ENCODE peak calls at places on chromosomes 6 and 20, in four cellular contexts. One of them, this sample, is unnamed.
A peak's percentile ranks its signal among the peaks of the same experiment; 100 is the strongest.

GRCh38 chr6:57207141-57207540 is 15.0 kb downstream of the RAB23 start:
- DNase-seq in adrenal gland: no peak
- DNase-seq in spleen: no peak
- DNase-seq in upper lobe of right lung: no peak
- DNase-seq in this sample: no peak

GRCh38 chr6:168393126-168393870 is 47.7 kb upstream of the SMOC2 start:
- DNase-seq in upper lobe of right lung: no peak
- DNase-seq in adrenal gland: no peak
- DNase-seq in spleen: no peak
- DNase-seq in this sample: no peak

GRCh38 chr20:36887779-36888133 is 11.8 kb downstream of the TLDC2 start:
- DNase-seq in upper lobe of right lung: peak; percentile 23
- DNase-seq in adrenal gland: no peak
- DNase-seq in spleen: no peak
- DNase-seq in this sample: no peak

GRCh38 chr20:34249291-34249690 is 8.1 kb downstream of the ASIP start:
- DNase-seq in spleen: no peak
- DNase-seq in adrenal gland: no peak
- DNase-seq in upper lobe of right lung: no peak
- DNase-seq in this sample: no peak

GRCh38 chr6:105675715-105676397 is 273.0 kb upstream of the PREP start:
- DNase-seq in adrenal gland: no peak
- DNase-seq in upper lobe of right lung: no peak
- DNase-seq in spleen: no peak
- DNase-seq in this sample: no peak

GRCh38 chr6:626236-626635 is 30.7 kb downstream of the HUS1B start:
- DNase-seq in spleen: no peak
- DNase-seq in upper lobe of right lung: no peak
- DNase-seq in adrenal gland: no peak
- DNase-seq in this sample: no peak

GRCh38 chr6:35052694-35053565 is 88.2 kb downstream of the TCP11 start:
- DNase-seq in upper lobe of right lung: no peak
- DNase-seq in adrenal gland: peak; percentile 48
- DNase-seq in spleen: no peak
- DNase-seq in this sample: no peak

GRCh38 chr6:7418238-7418905 is 28.8 kb downstream of the RIOK1 start:
- DNase-seq in upper lobe of right lung: no peak
- DNase-seq in spleen: no peak
- DNase-seq in adrenal gland: no peak
- DNase-seq in this sample: no peak

GRCh38 chr6:24274441-24275083 is 83.3 kb downstream of the DCDC2 start:
- DNase-seq in spleen: no peak
- DNase-seq in upper lobe of right lung: no peak
- DNase-seq in adrenal gland: no peak
- DNase-seq in this sample: no peak

GRCh38 chr20:8401491-8401890 is 269.4 kb downstream of the PLCB1 start:
- DNase-seq in upper lobe of right lung: no peak
- DNase-seq in spleen: no peak
- DNase-seq in adrenal gland: no peak
- DNase-seq in this sample: no peak

GRCh38 chr6:165573671-165574070 is 89.4 kb downstream of the PDE10A start:
- DNase-seq in spleen: no peak
- DNase-seq in adrenal gland: peak; percentile 38
- DNase-seq in upper lobe of right lung: no peak
- DNase-seq in this sample: no peak

GRCh38 chr6:118935331-118935668 is 341 bp upstream of the MCM9 start:
- DNase-seq in upper lobe of right lung: no peak
- DNase-seq in spleen: no peak
- DNase-seq in adrenal gland: no peak
- DNase-seq in this sample: no peak

GRCh38 chr6:165769401-165769800 is 106.4 kb upstream of the PDE10A start:
- DNase-seq in adrenal gland: no peak
- DNase-seq in spleen: no peak
- DNase-seq in upper lobe of right lung: no peak
- DNase-seq in this sample: no peak

GRCh38 chr6:10407674-10408054 is 7.2 kb downstream of the TFAP2A start:
- DNase-seq in upper lobe of right lung: no peak
- DNase-seq in spleen: no peak
- DNase-seq in adrenal gland: no peak
- DNase-seq in this sample: no peak

GRCh38 chr6:42028234-42029061 is 21.9 kb upstream of the TAF8 start:
- DNase-seq in spleen: peak; percentile 84
- DNase-seq in adrenal gland: peak; percentile 72
- DNase-seq in upper lobe of right lung: no peak
- DNase-seq in this sample: no peak

GRCh38 chr6:153090241-153090930 is 40.7 kb downstream of the RGS17 start:
- DNase-seq in spleen: no peak
- DNase-seq in adrenal gland: no peak
- DNase-seq in upper lobe of right lung: no peak
- DNase-seq in this sample: no peak

GRCh38 chr6:151576658-151577057 is 82.8 kb downstream of the CCDC170 start:
- DNase-seq in adrenal gland: no peak
- DNase-seq in spleen: no peak
- DNase-seq in upper lobe of right lung: no peak
- DNase-seq in this sample: no peak

GRCh38 chr6:11779308-11780096 is 899 bp upstream of the ADTRP start:
- DNase-seq in upper lobe of right lung: peak; percentile 72
- DNase-seq in spleen: no peak
- DNase-seq in adrenal gland: no peak
- DNase-seq in this sample: no peak

GRCh38 chr20:15257471-15257870 is 920.1 kb upstream of the FLRT3 start:
- DNase-seq in upper lobe of right lung: no peak
- DNase-seq in spleen: no peak
- DNase-seq in adrenal gland: no peak
- DNase-seq in this sample: no peak

GRCh38 chr6:109325400-109325801 is 56.9 kb downstream of the CD164 start:
- DNase-seq in spleen: no peak
- DNase-seq in adrenal gland: no peak
- DNase-seq in upper lobe of right lung: no peak
- DNase-seq in this sample: no peak

GRCh38 chr6:129370268-129370916 is 339.6 kb downstream of the ARHGAP18 start:
- DNase-seq in adrenal gland: peak; percentile 16
- DNase-seq in upper lobe of right lung: no peak
- DNase-seq in spleen: no peak
- DNase-seq in this sample: peak; percentile 46

GRCh38 chr6:132780770-132781371 is 17.6 kb downstream of the SLC18B1 start:
- DNase-seq in upper lobe of right lung: no peak
- DNase-seq in adrenal gland: no peak
- DNase-seq in spleen: no peak
- DNase-seq in this sample: no peak

GRCh38 chr6:133101790-133102189 is 139.4 kb upstream of the EYA4 start:
- DNase-seq in upper lobe of right lung: no peak
- DNase-seq in adrenal gland: no peak
- DNase-seq in spleen: no peak
- DNase-seq in this sample: no peak

GRCh38 chr6:34969662-34970265 is 80.7 kb downstream of the ANKS1A start:
- DNase-seq in spleen: no peak
- DNase-seq in adrenal gland: no peak
- DNase-seq in upper lobe of right lung: no peak
- DNase-seq in this sample: no peak

GRCh38 chr6:13500264-13500663 is 12.9 kb upstream of the GFOD1 start:
- DNase-seq in upper lobe of right lung: no peak
- DNase-seq in adrenal gland: no peak
- DNase-seq in spleen: no peak
- DNase-seq in this sample: no peak

GRCh38 chr6:154613137-154613676 is 102.7 kb upstream of the CNKSR3 start:
- DNase-seq in upper lobe of right lung: no peak
- DNase-seq in adrenal gland: no peak
- DNase-seq in spleen: no peak
- DNase-seq in this sample: no peak

GRCh38 chr6:85403331-85404015 is 46.4 kb upstream of the NT5E start:
- DNase-seq in spleen: no peak
- DNase-seq in upper lobe of right lung: no peak
- DNase-seq in adrenal gland: no peak
- DNase-seq in this sample: no peak

GRCh38 chr6:127207591-127208120 is 59.0 kb upstream of the RNF146 start:
- DNase-seq in adrenal gland: no peak
- DNase-seq in spleen: no peak
- DNase-seq in upper lobe of right lung: no peak
- DNase-seq in this sample: no peak

GRCh38 chr6:143958839-143959399 is 49.1 kb downstream of the PLAGL1 start:
- DNase-seq in adrenal gland: no peak
- DNase-seq in upper lobe of right lung: no peak
- DNase-seq in spleen: no peak
- DNase-seq in this sample: no peak

GRCh38 chr6:143955971-143956370 is 52.1 kb downstream of the PLAGL1 start:
- DNase-seq in spleen: no peak
- DNase-seq in upper lobe of right lung: no peak
- DNase-seq in adrenal gland: no peak
- DNase-seq in this sample: no peak

GRCh38 chr6:143953922-143954321 is 54.1 kb downstream of the PLAGL1 start:
- DNase-seq in upper lobe of right lung: no peak
- DNase-seq in spleen: no peak
- DNase-seq in adrenal gland: no peak
- DNase-seq in this sample: no peak

GRCh38 chr6:143959865-143960264 is 48.2 kb downstream of the PLAGL1 start:
- DNase-seq in adrenal gland: no peak
- DNase-seq in spleen: no peak
- DNase-seq in upper lobe of right lung: no peak
- DNase-seq in this sample: no peak

DNA sequence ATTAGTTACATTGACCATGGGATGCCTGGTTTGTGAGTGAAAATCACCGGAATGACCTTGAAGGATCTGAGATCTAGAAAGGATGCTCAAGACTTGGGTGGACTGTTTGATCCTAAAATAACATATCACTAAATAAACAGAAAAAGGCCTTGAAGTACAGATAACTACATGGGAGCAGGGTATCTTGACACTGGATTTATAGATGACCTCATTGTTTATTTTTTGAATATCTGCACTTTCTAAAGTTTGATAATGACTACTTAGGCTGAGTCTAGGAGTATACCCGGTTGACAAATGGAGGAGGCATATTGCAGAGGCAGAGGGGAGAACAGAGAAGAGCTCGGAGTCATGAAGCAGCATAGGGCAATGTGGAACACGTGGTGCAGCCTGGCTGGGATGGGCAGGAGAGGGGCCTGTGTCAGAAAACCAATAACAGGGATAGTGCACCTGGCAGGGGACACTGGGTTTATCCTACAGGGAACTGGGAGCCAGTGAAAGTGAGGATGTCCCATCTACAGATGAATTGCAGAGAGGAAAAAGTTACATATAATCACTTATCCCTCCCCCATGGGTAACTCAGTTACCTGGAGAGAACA is 50.3 kb downstream of the PLAGL1 start:
- DNase-seq in adrenal gland: no peak
- DNase-seq in spleen: no peak
- DNase-seq in upper lobe of right lung: no peak
- DNase-seq in this sample: no peak
- H3K4me1 ChIP-seq in adrenal gland: no peaks in the 10 kb centered on the region
- H3K4me1 ChIP-seq in spleen: no peaks in the 10 kb centered on the region
- H3K4me1 ChIP-seq in upper lobe of right lung: peaks cover 6% of the 10 kb centered on the region
- H3K4me1 ChIP-seq in this sample: no peaks in the 10 kb centered on the region

GRCh38 chr20:32509639-32510066 is 75.5 kb downstream of the NOL4L start:
- DNase-seq in spleen: no peak
- DNase-seq in adrenal gland: no peak
- DNase-seq in upper lobe of right lung: no peak
- DNase-seq in this sample: peak; percentile 81

GRCh38 chr20:32508775-32509119 is 76.4 kb downstream of the NOL4L start:
- DNase-seq in spleen: no peak
- DNase-seq in adrenal gland: no peak
- DNase-seq in upper lobe of right lung: no peak
- DNase-seq in this sample: no peak

GRCh38 chr20:32510601-32511357 is 74.4 kb downstream of the NOL4L start:
- DNase-seq in adrenal gland: no peak
- DNase-seq in spleen: no peak
- DNase-seq in upper lobe of right lung: no peak
- DNase-seq in this sample: no peak

GRCh38 chr20:32511358-32512046 is 73.6 kb downstream of the NOL4L start:
- DNase-seq in upper lobe of right lung: no peak
- DNase-seq in spleen: no peak
- DNase-seq in adrenal gland: no peak
- DNase-seq in this sample: no peak

GRCh38 chr20:32510120-32510600 is 75.0 kb downstream of the NOL4L start:
- DNase-seq in upper lobe of right lung: no peak
- DNase-seq in spleen: no peak
- DNase-seq in adrenal gland: no peak
- DNase-seq in this sample: peak; percentile 41
- H3K27ac ChIP-seq in upper lobe of right lung: peak overlapping the region; percentile 42
- H3K27ac ChIP-seq in spleen: peak overlapping the region; percentile 52
- H3K27ac ChIP-seq in adrenal gland: no peak overlapping the region
- H3K27ac ChIP-seq in this sample: peak overlapping the region; percentile 45

GRCh38 chr20:41142241-41142640 is 4.9 kb downstream of the PLCG1 start:
- DNase-seq in upper lobe of right lung: peak; percentile 56
- DNase-seq in adrenal gland: no peak
- DNase-seq in spleen: no peak
- DNase-seq in this sample: no peak
- H3K4me1 ChIP-seq in upper lobe of right lung: peaks cover 83% of the 10 kb centered on the region
- H3K4me1 ChIP-seq in adrenal gland: peaks cover 2% of the 10 kb centered on the region
- H3K4me1 ChIP-seq in spleen: peaks cover 50% of the 10 kb centered on the region
- H3K4me1 ChIP-seq in this sample: peaks cover 86% of the 10 kb centered on the region

GRCh38 chr20:10673176-10673830 is 496 bp downstream of the JAG1 start:
- DNase-seq in upper lobe of right lung: peak; percentile 79
- DNase-seq in adrenal gland: no peak
- DNase-seq in spleen: peak; percentile 87
- DNase-seq in this sample: no peak

GRCh38 chr20:10673831-10674683 is at the start of gene JAG1:
- DNase-seq in adrenal gland: peak; percentile 93
- DNase-seq in upper lobe of right lung: peak; percentile 98
- DNase-seq in spleen: peak; percentile 95
- DNase-seq in this sample: peak; percentile 12

GRCh38 chr20:10676518-10676917 is 2.7 kb upstream of the JAG1 start:
- DNase-seq in adrenal gland: no peak
- DNase-seq in upper lobe of right lung: no peak
- DNase-seq in spleen: no peak
- DNase-seq in this sample: no peak

GRCh38 chr20:10674684-10675455 is 1.1 kb upstream of the JAG1 start:
- DNase-seq in upper lobe of right lung: peak; percentile 93
- DNase-seq in adrenal gland: peak; percentile 64
- DNase-seq in spleen: peak; percentile 93
- DNase-seq in this sample: peak; percentile 18

DNA sequence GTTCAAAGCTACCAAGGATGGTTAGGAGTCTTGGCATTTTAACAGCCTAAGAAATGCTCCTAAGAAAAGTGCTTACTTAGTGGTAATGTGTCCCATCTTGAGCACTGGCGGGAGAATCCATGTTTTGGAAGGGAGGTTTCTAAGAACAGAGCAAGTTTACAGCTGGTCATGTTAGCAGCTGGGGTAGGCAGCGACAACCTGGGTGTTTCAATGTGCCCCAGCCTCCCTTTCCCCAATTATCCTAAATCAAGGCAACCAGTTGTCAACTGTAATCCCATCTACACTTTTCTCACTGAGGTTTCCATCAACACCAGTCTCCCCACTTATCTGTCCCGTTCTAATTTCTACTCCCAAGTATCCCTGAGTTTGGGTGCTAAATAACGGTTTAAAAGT is 1.7 kb upstream of the JAG1 start:
- DNase-seq in upper lobe of right lung: no peak
- DNase-seq in adrenal gland: no peak
- DNase-seq in spleen: no peak
- DNase-seq in this sample: no peak
- H3K27ac ChIP-seq in upper lobe of right lung: peak overlapping the region; percentile 97
- H3K27ac ChIP-seq in adrenal gland: no peak overlapping the region
- H3K27ac ChIP-seq in spleen: peak overlapping the region; percentile 98
- H3K27ac ChIP-seq in this sample: no peak overlapping the region

This sample was measured in CD8-positive, alpha-beta memory T cell.